ENCODE peak calls at places on chromosomes 6 and 20, in five cellular contexts. Z, H, G, U and K are unnamed samples.

GRCh38 chr20:51420111-51420510 is 122.4 kb downstream of the NFATC2 start:
- DNase-seq in H (peak), G (no peak), U (no peak), Z (no peak), K (no peak)

GRCh38 chr6:87763901-87764300 is 61.9 kb upstream of the AKIRIN2 start:
- DNase-seq in G (no peak), Z (no peak), U (no peak), H (no peak), K (no peak)

GRCh38 chr20:14711681-14712080 is 374.3 kb upstream of the FLRT3 start:
- DNase-seq in H (peak), G (no peak), U (no peak), Z (no peak), K (no peak)

GRCh38 chr6:69061066-69061465 is 426.0 kb downstream of the ADGRB3 start:
- DNase-seq in Z (no peak), H (no peak), U (no peak), G (no peak), K (no peak)

GRCh38 chr6:10310826-10311225 is 104.0 kb downstream of the TFAP2A start:
- DNase-seq in U (no peak), G (no peak), Z (no peak), H (no peak), K (no peak)

GRCh38 chr6:141103246-141103645 is 1029.5 kb upstream of the GJE1 start:
- DNase-seq in U (no peak), Z (no peak), G (no peak), H (peak), K (no peak)

GRCh38 chr6:16721977-16722376 is 39.3 kb downstream of the ATXN1 start:
- DNase-seq in Z (no peak), H (no peak), U (no peak), G (no peak), K (no peak)

GRCh38 chr6:160247457-160247883 is 11.2 kb downstream of the SLC22A2 start:
- DNase-seq in U (no peak), Z (no peak), H (no peak), G (no peak), K (no peak)

GRCh38 chr20:44028868-44029847 is 114.5 kb downstream of the TOX2 start:
- DNase-seq in U (no peak), Z (no peak), G (no peak), H (no peak), K (no peak)

GRCh38 chr6:117484052-117484646 is 1.7 kb downstream of the DCBLD1 start:
- DNase-seq in G (no peak), H (no peak), U (no peak), Z (no peak), K (no peak)

GRCh38 chr6:38977101-38977500 is 71.5 kb upstream of the GLP1R start:
- DNase-seq in Z (no peak), H (no peak), G (no peak), U (no peak), K (no peak)

GRCh38 chr20:44111712-44112335 is 75.2 kb downstream of the JPH2 start:
- DNase-seq in H (peak), G (no peak), U (no peak), Z (no peak), K (no peak)

GRCh38 chr6:157538163-157538562 is 157.2 kb downstream of the ZDHHC14 start:
- DNase-seq in H (no peak), U (no peak), G (no peak), Z (no peak), K (no peak)

GRCh38 chr20:63028461-63028921 is 21.7 kb upstream of the BHLHE23 start:
- DNase-seq in G (no peak), Z (no peak), U (no peak), H (no peak), K (no peak)

GRCh38 chr6:130362128-130362527 is 3.7 kb upstream of the TMEM200A start:
- DNase-seq in Z (no peak), G (no peak), U (no peak), H (no peak), K (no peak)

GRCh38 chr20:63095718-63096654 is 89.2 kb upstream of the BHLHE23 start:
- DNase-seq in H (no peak), U (no peak), G (no peak), Z (peak), K (no peak)

GRCh38 chr6:109397020-109397419 is 14.8 kb upstream of the CD164 start:
- DNase-seq in H (no peak), U (no peak), Z (no peak), G (no peak), K (no peak)

GRCh38 chr6:15386110-15386755 is 140.4 kb downstream of the JARID2 start:
- DNase-seq in G (no peak), H (no peak), Z (no peak), U (no peak), K (no peak)

GRCh38 chr6:1380625-1381396 is 8.6 kb upstream of the FOXF2 start:
- DNase-seq in H (no peak), U (no peak), Z (no peak), G (no peak), K (no peak)

GRCh38 chr6:11307226-11307625 is 74.8 kb upstream of the NEDD9 start:
- DNase-seq in H (peak), G (no peak), U (no peak), Z (no peak), K (no peak)

GRCh38 chr6:5730586-5731263 is 276.0 kb downstream of the NRN1 start:
- DNase-seq in U (no peak), G (no peak), Z (no peak), H (peak), K (no peak)